ENCODE peak calls at places on chromosomes 11 and 22, in eight cellular contexts. B is heart right ventricle, T is kidney epithelial cell, N is head of caudate nucleus, F is K562, Q is WTC11, X is HT1080, H is SHP77. C is an unnamed sample.

GRCh38 chr11:75023446-75024067 is 34.8 kb downstream of the NEU3 start:
- DNase-seq in H (no peak), T (no peak), N (peak), X (no peak), Q (no peak), B (no peak), F (no peak), C (no peak)

GRCh38 chr11:59668188-59668949 is 468 bp downstream of the PATL1 start:
- DNase-seq in B (peak), X (peak), T (no peak), N (peak), Q (peak), H (peak), F (peak), C (peak)

GRCh38 chr22:41674941-41675340 is 13.7 kb downstream of the SNU13 start:
- DNase-seq in B (no peak), H (no peak), X (no peak), T (no peak), F (no peak), N (no peak), Q (no peak), C (no peak)

GRCh38 chr11:73072935-73073481 is 69.1 kb downstream of the FCHSD2 start:
- DNase-seq in N (no peak), T (no peak), H (no peak), Q (no peak), X (peak), B (no peak), F (no peak), C (no peak)

GRCh38 chr11:112160452-112160851 is 3.4 kb downstream of the IL18 start:
- DNase-seq in Q (no peak), H (no peak), T (no peak), N (no peak), F (no peak), X (no peak), B (no peak), C (no peak)

GRCh38 chr22:44893731-44894080 is 116.1 kb downstream of the PHF21B start:
- DNase-seq in H (no peak), X (no peak), T (no peak), Q (no peak), B (no peak), N (no peak), F (no peak), C (no peak)

GRCh38 chr22:48152154-48152775 is 1389.8 kb downstream of the TBC1D22A start:
- DNase-seq in X (no peak), F (no peak), H (no peak), B (no peak), Q (no peak), T (no peak), N (no peak), C (no peak)

GRCh38 chr11:111764621-111765020 is 1.6 kb downstream of the PPP2R1B start:
- DNase-seq in H (no peak), T (no peak), F (no peak), X (peak), N (no peak), Q (no peak), B (no peak), C (no peak)

GRCh38 chr11:126408901-126409670 is 53.6 kb downstream of the ST3GAL4 start:
- DNase-seq in B (no peak), X (no peak), H (no peak), N (no peak), T (no peak), F (no peak), Q (no peak), C (no peak)

GRCh38 chr11:130779943-130780342 is 136.3 kb downstream of the SNX19 start:
- DNase-seq in X (no peak), H (no peak), B (no peak), N (no peak), Q (no peak), T (no peak), F (no peak), C (no peak)

GRCh38 chr11:133619973-133620372 is 87.7 kb upstream of the OPCML start:
- DNase-seq in F (no peak), T (no peak), N (no peak), B (no peak), H (no peak), Q (no peak), X (no peak), C (no peak)

GRCh38 chr11:2109541-2110019 is 29.6 kb downstream of the IGF2 start:
- DNase-seq in N (no peak), H (peak), Q (no peak), B (peak), X (no peak), F (no peak), T (no peak), C (no peak)

GRCh38 chr11:89381094-89381493 is 110.1 kb downstream of the NOX4 start:
- DNase-seq in T (peak), Q (no peak), N (no peak), X (peak), F (no peak), B (no peak), H (no peak), C (peak)

GRCh38 chr11:12922418-12922817 is 86.7 kb upstream of the RASSF10 start:
- DNase-seq in F (no peak), B (no peak), H (no peak), T (no peak), Q (no peak), X (no peak), N (no peak), C (no peak)

GRCh38 chr22:27242917-27243589 is 558.5 kb downstream of the MN1 start:
- DNase-seq in X (no peak), N (no peak), F (no peak), B (no peak), H (no peak), T (no peak), Q (no peak), C (no peak)

GRCh38 chr11:18633256-18634139 is 644 bp downstream of the SPTY2D1 start:
- DNase-seq in N (no peak), X (no peak), H (no peak), Q (no peak), F (peak), B (no peak), T (no peak), C (no peak)